ENCODE peak calls at places on chromosomes 3 and 15, in eight cellular contexts. K, T, V, N, D, Q, S and O are unnamed samples.

GRCh38 chr3:29426302-29427226 is 145.7 kb downstream of the RBMS3 start:
- DNase-seq in K (no peak), T (no peak), V (no peak), N (no peak), D (no peak), Q (no peak), S (no peak), O (no peak)

GRCh38 chr3:146277953-146278631 is 27.2 kb upstream of the PLSCR4 start:
- DNase-seq in K (no peak), T (no peak), V (no peak), N (peak), D (peak), Q (no peak), S (peak), O (no peak)

GRCh38 chr3:187066228-187066995 is 72.9 kb downstream of the RPL39L start:
- DNase-seq in K (no peak), T (peak), V (no peak), N (no peak), D (peak), Q (peak), S (no peak), O (no peak)

GRCh38 chr3:156207802-156208685 is 87.7 kb downstream of the KCNAB1 start:
- DNase-seq in K (no peak), T (no peak), V (no peak), N (no peak), D (peak), Q (no peak), S (peak), O (no peak)

GRCh38 chr15:70083946-70084345 is 13.8 kb downstream of the TLE3 start:
- DNase-seq in K (no peak), T (peak), V (no peak), N (no peak), D (no peak), Q (no peak), S (no peak), O (no peak)

GRCh38 chr3:151774235-151774634 is 39.7 kb upstream of the AADAC start:
- DNase-seq in K (no peak), T (no peak), V (no peak), N (no peak), D (no peak), Q (no peak), S (no peak), O (no peak)

GRCh38 chr3:160676547-160677303 is at the start of gene ARL14:
- DNase-seq in K (no peak), T (no peak), V (peak), N (no peak), D (peak), Q (peak), S (no peak), O (no peak)

GRCh38 chr3:71587958-71588357 is 4.4 kb upstream of the FOXP1 start:
- DNase-seq in K (no peak), T (no peak), V (no peak), N (no peak), D (no peak), Q (no peak), S (no peak), O (no peak)

GRCh38 chr15:94253742-94254141 is 22.4 kb downstream of the MCTP2 start:
- DNase-seq in K (no peak), T (peak), V (no peak), N (no peak), D (no peak), Q (no peak), S (no peak), O (no peak)

GRCh38 chr15:91967935-91968605 is 114.6 kb downstream of the SLCO3A1 start:
- DNase-seq in K (no peak), T (no peak), V (no peak), N (no peak), D (peak), Q (no peak), S (no peak), O (no peak)

GRCh38 chr3:134009345-134010000 is 20.3 kb downstream of the SLCO2A1 start:
- DNase-seq in K (no peak), T (no peak), V (no peak), N (no peak), D (peak), Q (no peak), S (no peak), O (no peak)

GRCh38 chr3:144244662-144245061 is 273.0 kb downstream of the DIPK2A start:
- DNase-seq in K (no peak), T (no peak), V (no peak), N (no peak), D (no peak), Q (no peak), S (no peak), O (no peak)

GRCh38 chr15:92915766-92916435 is 15.8 kb downstream of the CHD2 start:
- DNase-seq in K (no peak), T (no peak), V (no peak), N (no peak), D (no peak), Q (no peak), S (no peak), O (no peak)

GRCh38 chr3:151901946-151902285 is 28.5 kb downstream of the SUCNR1 start:
- DNase-seq in K (no peak), T (no peak), V (no peak), N (no peak), D (peak), Q (no peak), S (no peak), O (no peak)

GRCh38 chr3:170007031-170007663 is 30.6 kb upstream of the GPR160 start:
- DNase-seq in K (no peak), T (peak), V (no peak), N (peak), D (peak), Q (no peak), S (peak), O (no peak)

GRCh38 chr15:29870495-29871151 is 48.4 kb upstream of the TJP1 start:
- DNase-seq in K (no peak), T (no peak), V (no peak), N (peak), D (peak), Q (no peak), S (no peak), O (no peak)

GRCh38 chr3:50050361-50050760 is 38.4 kb upstream of the RBM5 start:
- DNase-seq in K (no peak), T (no peak), V (no peak), N (no peak), D (peak), Q (no peak), S (peak), O (no peak)

GRCh38 chr3:57234613-57235575 is 7.4 kb downstream of the APPL1 start:
- DNase-seq in K (no peak), T (no peak), V (no peak), N (no peak), D (no peak), Q (no peak), S (no peak), O (no peak)

GRCh38 chr3:189809583-189809982 is 178.4 kb downstream of the TP63 start:
- DNase-seq in K (no peak), T (no peak), V (no peak), N (no peak), D (no peak), Q (no peak), S (no peak), O (no peak)

GRCh38 chr3:37272743-37273142 is 98.4 kb upstream of the LRRFIP2 start:
- DNase-seq in K (no peak), T (no peak), V (no peak), N (no peak), D (peak), Q (no peak), S (no peak), O (no peak)

GRCh38 chr15:31261266-31262142 is 65.1 kb upstream of the KLF13 start:
- DNase-seq in K (no peak), T (no peak), V (peak), N (no peak), D (no peak), Q (no peak), S (no peak), O (no peak)

GRCh38 chr3:98731720-98732238 is 31.4 kb upstream of the ST3GAL6 start:
- DNase-seq in K (no peak), T (peak), V (no peak), N (no peak), D (no peak), Q (peak), S (no peak), O (no peak)

GRCh38 chr3:140236836-140237476 is 302.0 kb downstream of the CLSTN2 start:
- DNase-seq in K (no peak), T (no peak), V (no peak), N (no peak), D (peak), Q (peak), S (no peak), O (no peak)

GRCh38 chr3:10180738-10181295 is 16.1 kb downstream of the IRAK2 start:
- DNase-seq in K (no peak), T (no peak), V (no peak), N (no peak), D (no peak), Q (no peak), S (no peak), O (no peak)

DNA sequence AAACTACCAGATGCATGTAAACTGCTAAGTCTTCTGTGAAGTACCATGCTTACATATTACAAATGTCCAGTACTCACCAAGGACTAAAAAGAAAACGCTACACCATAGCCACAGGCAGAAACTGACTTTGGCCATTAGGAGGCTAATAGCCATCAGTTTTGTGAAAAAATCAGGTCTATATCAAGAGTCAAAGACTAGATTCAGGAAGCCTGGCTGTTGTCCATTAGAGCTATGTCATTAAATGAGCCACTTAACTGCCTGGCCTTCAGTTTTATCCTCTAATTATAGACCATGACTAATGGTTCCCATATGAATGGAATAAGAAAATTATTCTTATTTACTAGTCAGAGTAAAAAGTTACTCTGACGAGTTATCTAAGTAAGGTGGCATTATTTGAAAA is 144.1 kb downstream of the VPS13C start:
- DNase-seq in K (no peak), T (no peak), V (no peak), N (no peak), D (peak), Q (no peak), S (peak), O (no peak)
- TF ChIP-seq CTCF in K (no peak), T (no peak), V (no peak), N (no peak), D (no peak), Q (no peak), S (no peak), O (no peak)

DNA sequence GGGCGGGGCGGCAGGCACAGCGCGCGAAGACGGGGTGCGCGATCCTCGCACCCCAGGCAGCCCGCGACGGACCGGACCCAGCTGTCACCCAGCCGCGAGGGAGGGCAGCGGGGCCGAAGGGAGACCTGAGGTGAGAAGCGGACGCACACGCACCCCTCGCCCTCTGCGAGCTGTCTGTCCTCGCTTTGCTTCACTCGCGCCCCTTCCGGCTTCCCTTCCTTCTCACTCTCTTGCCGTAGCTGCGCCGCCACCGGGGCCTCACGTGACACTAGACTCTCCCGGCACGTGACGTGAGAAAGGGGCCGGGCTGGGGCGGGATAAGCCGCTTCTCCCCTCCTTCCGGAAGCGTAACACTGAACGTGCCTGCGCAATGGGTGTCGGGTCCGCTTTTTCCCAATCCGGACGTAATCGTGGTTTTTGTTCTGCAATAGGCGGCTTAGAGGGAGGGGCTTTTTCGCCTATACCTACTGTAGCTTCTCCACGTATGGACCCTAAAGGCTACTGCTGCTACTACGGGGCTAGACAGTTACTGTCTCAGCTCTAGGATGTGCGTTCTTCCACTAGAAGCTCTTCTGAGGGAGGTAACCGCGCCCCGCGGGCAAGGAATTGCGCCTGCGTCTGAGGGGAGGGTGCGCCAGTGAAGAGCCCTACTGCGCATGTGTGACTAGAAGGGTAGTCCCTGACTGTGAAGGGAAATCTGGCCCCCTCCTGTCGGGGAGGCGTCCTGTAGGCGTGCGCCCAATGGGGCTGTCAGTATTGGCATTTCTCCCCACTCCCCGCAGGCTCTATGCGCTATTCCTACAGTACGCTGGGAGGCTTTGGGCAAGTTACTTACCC is at the start of the genes ATG3 and SLC35A5:
- DNase-seq in K (peak), T (peak), V (peak), N (peak), D (peak), Q (peak), S (peak), O (peak)
- TF ChIP-seq CTCF in K (no peak), T (no peak), V (no peak), N (peak), D (no peak), Q (no peak), S (peak), O (no peak)

DNA sequence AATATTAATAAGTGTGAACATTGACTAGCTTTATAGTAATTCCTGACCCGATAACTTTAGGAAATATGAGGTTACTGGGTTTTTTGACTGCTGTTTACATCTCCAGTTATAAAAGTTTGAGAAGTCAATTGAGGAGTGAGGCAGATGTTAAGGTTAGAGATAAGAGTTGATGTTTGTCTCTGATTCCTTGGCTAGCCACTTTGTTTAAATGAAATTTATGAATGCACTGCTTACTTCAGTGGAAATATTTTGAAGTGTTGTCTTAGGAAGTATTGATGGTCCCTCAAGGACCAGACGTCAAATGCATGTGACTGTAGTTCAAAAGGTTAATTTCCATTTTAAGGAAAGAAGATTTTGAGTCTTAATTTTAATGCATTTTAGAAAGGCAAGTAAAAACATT is 41.7 kb downstream of the MAP2K5 start:
- DNase-seq in K (no peak), T (no peak), V (no peak), N (no peak), D (no peak), Q (no peak), S (no peak), O (no peak)
- TF ChIP-seq CTCF in K (no peak), T (no peak), V (no peak), N (no peak), D (no peak), Q (no peak), S (no peak), O (no peak)

DNA sequence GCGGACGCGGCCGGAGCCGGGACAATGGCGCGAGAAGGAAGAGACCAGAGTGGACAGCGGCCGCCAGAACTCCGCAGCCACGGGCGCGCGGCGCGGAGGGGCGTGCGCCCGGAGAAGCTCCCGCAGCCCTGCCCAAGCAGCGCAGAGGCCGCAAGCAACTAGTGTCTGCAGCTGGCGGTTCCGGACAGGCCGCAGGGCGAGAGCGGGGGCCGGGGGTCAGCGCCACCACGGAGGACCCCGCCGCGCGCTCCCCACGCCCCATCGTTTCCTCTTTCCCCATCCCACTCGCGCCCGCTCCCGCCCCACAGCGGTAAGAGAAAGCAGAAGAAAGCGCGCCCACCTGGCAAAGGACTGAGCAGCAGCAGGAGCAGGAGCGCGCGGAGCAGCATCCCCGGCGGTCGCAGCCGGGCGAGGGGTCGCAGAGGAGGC is 440 bp downstream of the PRTG start:
- DNase-seq in K (no peak), T (no peak), V (no peak), N (no peak), D (peak), Q (peak), S (no peak), O (no peak)
- TF ChIP-seq CTCF in K (no peak), T (no peak), V (no peak), N (no peak), D (no peak), Q (no peak), S (no peak), O (no peak)

GRCh38 chr3:127544151-127544805 is 46.3 kb downstream of the TPRA1 start:
- DNase-seq in K (no peak), T (peak), V (peak), N (peak), D (peak), Q (peak), S (peak), O (peak)

GRCh38 chr3:127546970-127547733 is 43.4 kb downstream of the TPRA1 start:
- DNase-seq in K (no peak), T (no peak), V (no peak), N (no peak), D (no peak), Q (no peak), S (no peak), O (no peak)

GRCh38 chr3:127544806-127545545 is 45.6 kb downstream of the TPRA1 start:
- DNase-seq in K (no peak), T (no peak), V (no peak), N (no peak), D (no peak), Q (no peak), S (no peak), O (no peak)

GRCh38 chr3:127546517-127546916 is 44.0 kb downstream of the TPRA1 start:
- DNase-seq in K (no peak), T (no peak), V (no peak), N (no peak), D (no peak), Q (no peak), S (no peak), O (no peak)

DNA sequence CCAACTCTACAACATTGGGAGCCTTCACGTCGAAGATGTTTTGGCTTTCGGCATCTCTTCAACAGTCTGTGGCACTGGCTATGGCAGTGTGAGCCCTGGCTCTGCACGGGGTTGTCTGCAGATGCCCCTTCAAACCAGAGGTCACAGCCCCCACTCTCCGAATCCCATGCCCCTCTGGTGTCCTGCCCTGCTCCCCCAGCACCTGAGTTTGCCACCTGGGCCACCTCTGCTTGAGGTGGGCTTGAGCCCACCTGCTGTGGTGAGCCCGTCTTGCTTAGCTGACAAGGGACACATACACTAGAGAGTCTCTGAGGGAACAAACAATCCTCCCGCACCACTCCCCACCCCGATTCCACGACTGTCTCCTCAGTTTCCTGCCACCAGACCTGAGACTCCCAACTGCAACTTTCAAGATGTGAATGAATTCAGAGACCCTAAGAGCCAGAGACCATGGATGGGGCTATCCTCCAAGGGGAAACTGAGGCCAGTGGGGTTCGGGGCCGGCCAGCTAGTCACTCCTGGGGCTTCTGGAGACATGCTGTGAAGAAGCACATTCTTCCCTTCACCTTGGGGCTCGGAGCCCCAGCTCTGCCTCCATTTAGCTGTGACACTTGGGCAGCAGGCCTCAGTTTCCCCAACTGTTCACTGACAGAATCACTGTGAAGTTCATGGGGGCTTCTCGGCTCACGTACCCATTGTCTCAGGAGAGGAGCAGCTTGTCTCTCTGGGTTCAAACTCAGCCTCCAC is 44.6 kb downstream of the TPRA1 start:
- DNase-seq in K (no peak), T (no peak), V (no peak), N (no peak), D (no peak), Q (no peak), S (no peak), O (no peak)
- TF ChIP-seq CTCF in K (no peak), T (no peak), V (no peak), N (no peak), D (no peak), Q (no peak), S (no peak), O (no peak)

DNA sequence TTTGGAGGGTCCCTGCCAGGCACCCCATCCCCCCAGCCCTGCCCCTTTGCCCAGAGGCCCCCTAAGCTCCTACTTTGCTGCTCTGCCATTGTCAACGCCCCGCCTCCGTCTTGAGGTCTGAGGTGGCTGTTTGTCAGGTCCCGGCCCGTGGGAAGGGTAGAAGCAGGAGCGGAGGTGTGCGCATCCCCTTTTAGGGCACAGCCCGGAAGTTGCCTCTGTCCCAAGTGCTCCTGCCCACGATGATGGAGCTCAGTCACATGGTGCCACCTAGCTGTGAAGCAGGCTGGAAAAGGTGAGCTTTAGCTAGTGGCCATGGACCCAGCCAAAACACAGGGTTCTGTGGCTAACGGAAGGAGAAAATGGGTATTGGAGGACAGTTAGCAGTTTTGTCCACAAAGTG is 28.5 kb upstream of the LCTL start:
- DNase-seq in K (no peak), T (no peak), V (no peak), N (no peak), D (no peak), Q (no peak), S (no peak), O (no peak)
- TF ChIP-seq CTCF in K (no peak), T (no peak), V (no peak), N (no peak), D (no peak), Q (no peak), S (no peak), O (no peak)

GRCh38 chr15:39583586-39584265 is 2.8 kb downstream of the THBS1 start:
- DNase-seq in K (no peak), T (peak), V (no peak), N (no peak), D (peak), Q (peak), S (peak), O (no peak)
- TF ChIP-seq CTCF in K (no peak), T (peak), V (no peak), N (no peak), D (peak), Q (peak), S (peak), O (peak)